ENCODE peak calls at places on chromosomes 1 and 21, in six cellular contexts. One of them, this sample, is unnamed.

GRCh38 chr1:186813420-186813819 is 15.3 kb upstream of the PLA2G4A start:
- DNase-seq in H1: no peak
- DNase-seq in GM12878: no peak
- DNase-seq in GM12891: no peak
- DNase-seq in K562: no peak
- DNase-seq in HepG2: no peak
- DNase-seq in this sample: no peak

GRCh38 chr1:97925982-97926708 is 5.3 kb upstream of the DPYD start:
- DNase-seq in H1: no peak
- DNase-seq in GM12878: no peak
- DNase-seq in GM12891: no peak
- DNase-seq in K562: no peak
- DNase-seq in HepG2: no peak
- DNase-seq in this sample: no peak

GRCh38 chr1:29833596-29833995 is 597.3 kb downstream of the PTPRU start:
- DNase-seq in H1: no peak
- DNase-seq in GM12878: no peak
- DNase-seq in GM12891: no peak
- DNase-seq in K562: no peak
- DNase-seq in HepG2: no peak
- DNase-seq in this sample: no peak

GRCh38 chr1:41609166-41609883 is 124.8 kb upstream of the EDN2 start:
- DNase-seq in H1: no peak
- DNase-seq in GM12878: no peak
- DNase-seq in GM12891: no peak
- DNase-seq in K562: no peak
- DNase-seq in HepG2: no peak
- DNase-seq in this sample: no peak

GRCh38 chr1:180267761-180268555 is 37.9 kb downstream of the LHX4 start:
- DNase-seq in H1: peak
- DNase-seq in GM12878: no peak
- DNase-seq in GM12891: no peak
- DNase-seq in K562: no peak
- DNase-seq in HepG2: no peak
- DNase-seq in this sample: no peak

GRCh38 chr1:42295816-42296215 is 39.2 kb downstream of the FOXJ3 start:
- DNase-seq in H1: no peak
- DNase-seq in GM12878: no peak
- DNase-seq in GM12891: no peak
- DNase-seq in K562: no peak
- DNase-seq in HepG2: no peak
- DNase-seq in this sample: no peak

GRCh38 chr1:30606166-30606565 is 117.2 kb downstream of the MATN1 start:
- DNase-seq in H1: no peak
- DNase-seq in GM12878: no peak
- DNase-seq in GM12891: no peak
- DNase-seq in K562: no peak
- DNase-seq in HepG2: no peak
- DNase-seq in this sample: no peak

GRCh38 chr1:53946252-53947171 is at the start of gene LRRC42:
- DNase-seq in H1: no peak
- DNase-seq in GM12878: no peak
- DNase-seq in GM12891: no peak
- DNase-seq in K562: peak
- DNase-seq in HepG2: no peak
- DNase-seq in this sample: peak

GRCh38 chr1:15424146-15424667 is 14.0 kb upstream of the CTRC start:
- DNase-seq in H1: no peak
- DNase-seq in GM12878: no peak
- DNase-seq in GM12891: no peak
- DNase-seq in K562: peak
- DNase-seq in HepG2: no peak
- DNase-seq in this sample: no peak

GRCh38 chr1:192709544-192709943 is 73.6 kb downstream of the RGS13 start:
- DNase-seq in H1: no peak
- DNase-seq in GM12878: no peak
- DNase-seq in GM12891: no peak
- DNase-seq in K562: no peak
- DNase-seq in HepG2: peak
- DNase-seq in this sample: no peak

GRCh38 chr1:99710994-99711393 is 55.4 kb downstream of the FRRS1 start:
- DNase-seq in H1: no peak
- DNase-seq in GM12878: no peak
- DNase-seq in GM12891: no peak
- DNase-seq in K562: no peak
- DNase-seq in HepG2: no peak
- DNase-seq in this sample: no peak

GRCh38 chr1:35936828-35937227 is 5.9 kb downstream of the AGO3 start:
- DNase-seq in H1: no peak
- DNase-seq in GM12878: no peak
- DNase-seq in GM12891: no peak
- DNase-seq in K562: no peak
- DNase-seq in HepG2: no peak
- DNase-seq in this sample: no peak

GRCh38 chr1:109687641-109688499 is at the start of gene GSTM1:
- DNase-seq in H1: peak
- DNase-seq in GM12878: peak
- DNase-seq in GM12891: no peak
- DNase-seq in K562: no peak
- DNase-seq in HepG2: no peak
- DNase-seq in this sample: peak

GRCh38 chr1:46569909-46570725 is 18.7 kb upstream of the KNCN start:
- DNase-seq in H1: no peak
- DNase-seq in GM12878: no peak
- DNase-seq in GM12891: no peak
- DNase-seq in K562: no peak
- DNase-seq in HepG2: no peak
- DNase-seq in this sample: no peak

GRCh38 chr21:16309250-16309971 is 579.6 kb downstream of the USP25 start:
- DNase-seq in H1: no peak
- DNase-seq in GM12878: no peak
- DNase-seq in GM12891: no peak
- DNase-seq in K562: no peak
- DNase-seq in HepG2: no peak
- DNase-seq in this sample: no peak

GRCh38 chr1:153679337-153680119 is 1.0 kb downstream of the NPR1 start:
- DNase-seq in H1: peak
- DNase-seq in GM12878: no peak
- DNase-seq in GM12891: no peak
- DNase-seq in K562: no peak
- DNase-seq in HepG2: no peak
- DNase-seq in this sample: no peak

GRCh38 chr1:64110924-64111777 is 92.3 kb upstream of the UBE2U start:
- DNase-seq in H1: no peak
- DNase-seq in GM12878: no peak
- DNase-seq in GM12891: no peak
- DNase-seq in K562: no peak
- DNase-seq in HepG2: no peak
- DNase-seq in this sample: no peak

GRCh38 chr1:77824694-77825355 is 45.4 kb downstream of the MIGA1 start:
- DNase-seq in H1: no peak
- DNase-seq in GM12878: no peak
- DNase-seq in GM12891: no peak
- DNase-seq in K562: no peak
- DNase-seq in HepG2: no peak
- DNase-seq in this sample: no peak

GRCh38 chr1:9442986-9443385 is 96.3 kb upstream of the SLC25A33 start:
- DNase-seq in H1: no peak
- DNase-seq in GM12878: no peak
- DNase-seq in GM12891: no peak
- DNase-seq in K562: no peak
- DNase-seq in HepG2: no peak
- DNase-seq in this sample: no peak

GRCh38 chr1:243346016-243346415 is 90.2 kb downstream of the SDCCAG8 start:
- DNase-seq in H1: no peak
- DNase-seq in GM12878: no peak
- DNase-seq in GM12891: no peak
- DNase-seq in K562: no peak
- DNase-seq in HepG2: no peak
- DNase-seq in this sample: no peak

GRCh38 chr1:243346481-243346880 is 90.6 kb downstream of the SDCCAG8 start:
- DNase-seq in H1: no peak
- DNase-seq in GM12878: no peak
- DNase-seq in GM12891: no peak
- DNase-seq in K562: no peak
- DNase-seq in HepG2: no peak
- DNase-seq in this sample: no peak

GRCh38 chr1:243341074-243341473 is 85.2 kb downstream of the SDCCAG8 start:
- DNase-seq in H1: no peak
- DNase-seq in GM12878: no peak
- DNase-seq in GM12891: no peak
- DNase-seq in K562: no peak
- DNase-seq in HepG2: no peak
- DNase-seq in this sample: no peak

GRCh38 chr1:243345205-243345604 is 89.4 kb downstream of the SDCCAG8 start:
- DNase-seq in H1: no peak
- DNase-seq in GM12878: no peak
- DNase-seq in GM12891: no peak
- DNase-seq in K562: no peak
- DNase-seq in HepG2: no peak
- DNase-seq in this sample: no peak

DNA sequence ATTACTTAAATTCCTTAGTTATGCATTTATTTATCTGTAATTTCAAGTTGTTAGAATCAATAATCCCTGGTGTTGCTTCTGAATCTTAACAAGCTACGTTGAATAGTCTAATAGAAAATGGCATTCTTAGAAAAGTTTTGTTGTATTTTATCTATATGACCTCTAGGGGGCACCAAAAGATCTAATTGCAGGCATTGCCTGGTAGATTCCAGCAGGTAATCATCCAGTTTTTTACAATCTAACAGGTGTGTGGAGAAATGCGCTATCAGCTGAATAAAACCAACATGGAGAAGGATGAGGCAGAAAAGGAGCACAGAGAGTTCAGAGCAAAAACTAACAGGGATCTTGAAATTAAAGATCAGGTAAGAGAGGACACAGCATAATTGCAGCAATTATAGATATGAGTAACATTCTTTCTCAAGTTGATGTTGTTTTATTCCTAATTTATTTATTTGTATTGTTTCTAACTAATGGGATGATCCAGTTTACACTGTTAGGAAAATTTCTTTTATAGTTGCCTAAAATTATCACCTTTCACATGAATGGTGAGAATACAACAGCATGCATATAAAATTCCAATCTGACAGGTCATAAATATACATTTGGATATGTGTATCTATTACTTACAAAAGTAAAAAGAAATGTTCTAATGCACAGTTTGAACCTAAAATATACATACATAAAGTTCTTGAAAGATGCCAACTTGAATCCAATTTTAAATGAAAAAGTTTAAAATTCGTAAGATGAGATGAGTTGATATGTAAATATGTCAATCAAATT is 88.3 kb downstream of the SDCCAG8 start:
- DNase-seq in H1: no peak
- DNase-seq in GM12878: peak
- DNase-seq in GM12891: no peak
- DNase-seq in K562: peak
- DNase-seq in HepG2: peak
- DNase-seq in this sample: no peak
- TF ChIP-seq TAF1 in H1: no peak
- TF ChIP-seq TAF1 in GM12878: no peak
- TF ChIP-seq TAF1 in GM12891: no peak
- TF ChIP-seq TAF1 in K562: no peak
- TF ChIP-seq TAF1 in HepG2: no peak
- TF ChIP-seq TAF1 in this sample: no peak

DNA sequence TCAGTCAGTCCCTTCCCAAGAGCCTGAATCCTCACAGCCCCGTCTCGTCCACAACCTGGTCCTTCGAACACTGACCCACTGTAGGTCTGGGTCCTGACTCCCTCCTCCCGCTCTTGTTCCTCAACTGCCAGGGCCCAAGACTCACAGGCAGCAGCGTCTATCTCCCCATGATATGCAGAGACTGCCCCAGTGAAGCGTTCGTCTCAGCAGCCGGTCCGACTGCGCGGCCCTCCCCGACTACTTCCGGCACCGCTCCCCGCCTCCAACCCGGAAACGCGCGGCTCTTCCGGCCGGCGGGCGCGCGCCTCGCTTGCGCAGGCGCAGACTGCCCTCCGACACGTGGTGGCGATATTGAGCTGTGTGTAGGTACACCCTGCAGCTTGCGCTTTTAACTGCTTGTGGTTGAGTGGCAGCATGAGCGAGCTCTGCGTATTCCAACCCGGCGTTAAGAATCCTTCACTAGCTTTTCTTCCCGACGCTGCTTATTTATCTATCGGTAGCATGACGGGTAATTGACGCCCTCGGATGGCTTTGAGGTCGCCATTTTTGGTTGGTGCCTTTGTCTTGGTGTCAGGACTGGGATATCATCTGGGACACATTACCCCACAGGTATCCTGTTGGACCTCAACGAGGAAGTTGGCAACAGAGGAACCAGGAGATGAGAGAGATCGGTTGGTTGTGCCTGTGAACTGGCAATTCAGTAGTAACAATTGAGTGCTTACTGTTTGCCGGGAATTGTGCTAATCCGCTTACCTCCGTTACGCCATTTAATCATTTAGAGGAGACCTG is at the start of gene TAF12:
- DNase-seq in H1: peak
- DNase-seq in GM12878: peak
- DNase-seq in GM12891: peak
- DNase-seq in K562: peak
- DNase-seq in HepG2: peak
- DNase-seq in this sample: peak
- TF ChIP-seq POLR2A in H1: peak
- TF ChIP-seq POLR2A in GM12878: peak
- TF ChIP-seq POLR2A in GM12891: peak
- TF ChIP-seq POLR2A in K562: peak
- TF ChIP-seq POLR2A in HepG2: peak
- TF ChIP-seq POLR2A in this sample: peak

DNA sequence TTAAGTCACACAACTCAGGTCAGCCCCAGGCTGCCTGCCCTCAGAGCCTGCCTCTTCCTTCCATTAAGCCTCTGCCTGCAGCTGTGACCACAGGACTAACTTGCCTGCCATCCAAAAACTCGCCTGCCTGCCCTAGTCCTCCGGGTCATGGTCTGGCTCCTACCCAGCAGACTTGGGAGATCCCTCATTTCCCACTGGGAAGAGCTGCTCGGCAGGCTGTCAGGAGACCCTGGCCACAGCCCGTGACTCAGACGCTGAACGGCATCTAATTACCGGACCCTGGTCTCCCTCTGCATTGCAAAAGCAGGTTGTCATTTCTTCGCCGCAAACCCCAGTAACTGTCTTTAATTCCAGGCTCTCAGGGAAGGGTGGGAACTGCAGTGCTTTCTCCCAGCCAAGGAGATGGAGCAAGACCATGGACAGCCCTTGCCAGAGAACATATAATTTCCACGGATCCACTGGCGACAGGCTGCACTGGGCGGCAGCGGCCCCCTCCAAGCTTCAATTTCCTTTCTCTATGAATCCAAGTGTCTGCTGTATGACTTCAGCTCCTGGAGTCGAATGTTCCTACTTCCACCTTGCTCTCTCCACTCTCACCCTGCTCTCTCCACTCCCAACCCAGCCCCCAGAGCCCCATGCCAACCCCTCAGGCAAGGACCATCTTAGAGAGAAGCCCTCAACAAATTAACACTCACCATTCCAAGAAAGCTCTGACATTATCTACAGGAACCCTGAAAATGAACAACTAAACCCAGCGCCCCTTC is 20.4 kb downstream of the OLFML2B start:
- DNase-seq in H1: no peak
- DNase-seq in GM12878: no peak
- DNase-seq in GM12891: no peak
- DNase-seq in K562: no peak
- DNase-seq in HepG2: no peak
- DNase-seq in this sample: no peak
- TF ChIP-seq TAF1 in H1: no peak
- TF ChIP-seq TAF1 in GM12878: no peak
- TF ChIP-seq TAF1 in GM12891: no peak
- TF ChIP-seq TAF1 in K562: no peak
- TF ChIP-seq TAF1 in HepG2: no peak
- TF ChIP-seq TAF1 in this sample: no peak

GRCh38 chr1:179025975-179026812 is 500 bp downstream of the FAM20B start:
- DNase-seq in H1: peak
- DNase-seq in GM12878: no peak
- DNase-seq in GM12891: peak
- DNase-seq in K562: peak
- DNase-seq in HepG2: peak
- DNase-seq in this sample: peak
- TF ChIP-seq POLR2A in H1: peak
- TF ChIP-seq POLR2A in GM12878: peak
- TF ChIP-seq POLR2A in GM12891: no peak
- TF ChIP-seq POLR2A in K562: peak
- TF ChIP-seq POLR2A in HepG2: peak
- TF ChIP-seq POLR2A in this sample: peak